ENCODE peak calls at places on chromosomes 5 and 9, in five cellular contexts. E is H1, N is IMR-90, T is mesenchymal stem cell, H is mesendoderm. B is an unnamed sample.

GRCh38 chr5:169202969-169203368 is 98.0 kb downstream of the SLIT3 start:
- DNase-seq in E (no peak), N (no peak), T (no peak), H (no peak), B (no peak)

GRCh38 chr9:87644659-87645058 is 81.3 kb upstream of the CTSL start:
- DNase-seq in E (no peak), N (no peak), T (no peak), H (peak), B (no peak)

GRCh38 chr5:607541-608285 is 4.4 kb upstream of the CEP72 start:
- DNase-seq in E (no peak), N (no peak), T (no peak), H (no peak), B (no peak)

GRCh38 chr9:3398232-3398648 is 127.6 kb downstream of the RFX3 start:
- DNase-seq in E (no peak), N (no peak), T (peak), H (no peak), B (no peak)

GRCh38 chr9:95516736-95517558 is at the start of gene PTCH1:
- DNase-seq in E (no peak), N (peak), T (peak), H (peak), B (no peak)

GRCh38 chr5:177431317-177432142 is 5.1 kb downstream of the GRK6 start:
- DNase-seq in E (no peak), N (no peak), T (no peak), H (no peak), B (no peak)

GRCh38 chr5:80127037-80127642 is 92.0 kb downstream of the THBS4 start:
- DNase-seq in E (no peak), N (no peak), T (no peak), H (no peak), B (no peak)

GRCh38 chr9:130857864-130858730 is 23.0 kb downstream of the ABL1 start:
- DNase-seq in E (no peak), N (peak), T (peak), H (peak), B (no peak)

GRCh38 chr5:141510850-141511718 is 22.2 kb downstream of the PCDHGC5 start:
- DNase-seq in E (no peak), N (no peak), T (no peak), H (no peak), B (no peak)

GRCh38 chr9:5886114-5886939 is 4.4 kb upstream of the MLANA start:
- DNase-seq in E (peak), N (peak), T (peak), H (peak), B (peak)

GRCh38 chr5:155303134-155303533 is 289.6 kb downstream of the KIF4B start:
- DNase-seq in E (no peak), N (no peak), T (no peak), H (no peak), B (no peak)

GRCh38 chr5:65753189-65753588 is 31.2 kb downstream of the NLN start:
- DNase-seq in E (no peak), N (no peak), T (no peak), H (no peak), B (no peak)

GRCh38 chr5:36739751-36740221 is 133.4 kb downstream of the SLC1A3 start:
- DNase-seq in E (peak), N (peak), T (peak), H (peak), B (peak)

GRCh38 chr5:43780586-43780985 is 177.6 kb downstream of the NNT start:
- DNase-seq in E (no peak), N (peak), T (peak), H (no peak), B (no peak)

GRCh38 chr9:19665146-19665863 is 123.5 kb downstream of the SLC24A2 start:
- DNase-seq in E (no peak), N (no peak), T (no peak), H (no peak), B (no peak)

GRCh38 chr5:96869372-96869641 is 7.0 kb upstream of the ERAP2 start:
- DNase-seq in E (no peak), N (no peak), T (no peak), H (no peak), B (no peak)

GRCh38 chr9:84357235-84357634 is 16.7 kb upstream of the SLC28A3 start:
- DNase-seq in E (no peak), N (no peak), T (peak), H (no peak), B (no peak)

GRCh38 chr5:151015974-151016587 is 4.3 kb upstream of the GPX3 start:
- DNase-seq in E (no peak), N (no peak), T (no peak), H (no peak), B (no peak)

GRCh38 chr5:66356011-66356565 is 212.0 kb downstream of the SREK1 start:
- DNase-seq in E (no peak), N (peak), T (no peak), H (no peak), B (no peak)

GRCh38 chr5:34564706-34565235 is 91.4 kb upstream of the RAI14 start:
- DNase-seq in E (no peak), N (no peak), T (no peak), H (no peak), B (no peak)

GRCh38 chr9:112786834-112787520 is 36.4 kb downstream of the SNX30 start:
- DNase-seq in E (no peak), N (no peak), T (no peak), H (no peak), B (no peak)
- H3K4me3 ChIP-seq in E (no peak), N (no peak), T (no peak), H (no peak), B (no peak)

DNA sequence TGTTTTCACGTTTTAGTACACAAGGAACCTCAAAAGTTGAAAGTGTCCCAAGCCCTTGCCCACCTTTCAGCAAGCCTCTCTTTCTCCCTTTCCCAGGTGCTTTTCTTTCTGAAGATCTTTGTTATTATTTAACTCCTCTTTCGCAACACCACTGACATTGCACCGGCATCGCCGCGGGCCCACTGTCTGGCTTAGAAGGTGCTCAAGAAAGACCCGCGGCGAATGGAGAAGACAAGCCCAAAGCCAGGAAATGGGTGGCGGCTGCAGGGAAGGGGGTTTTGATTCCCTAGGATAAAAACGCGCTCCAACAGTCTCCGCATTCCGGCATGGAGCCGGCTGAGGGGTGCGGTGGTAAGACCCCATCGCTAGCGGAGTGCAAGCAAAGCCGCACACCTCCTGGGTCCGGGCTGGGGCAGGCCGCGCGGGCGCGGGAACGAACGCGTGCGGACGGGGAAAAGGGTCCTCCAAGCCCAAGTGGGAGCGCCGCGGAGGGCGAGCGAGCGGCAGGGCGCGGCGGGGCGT is 403 bp upstream of the AFAP1L1 start:
- DNase-seq in E (no peak), N (no peak), T (peak), H (peak), B (peak)
- H2BK15ac ChIP-seq in E (peak), N (no peak), T (no peak), H (no peak), B (peak)

GRCh38 chr9:75167281-75167680 is 79.0 kb downstream of the OSTF1 start:
- DNase-seq in E (no peak), N (no peak), T (no peak), H (no peak), B (no peak)
- H2BK120ac ChIP-seq in E (no peak), N (no peak), T (no peak), H (no peak), B (no peak)

DNA sequence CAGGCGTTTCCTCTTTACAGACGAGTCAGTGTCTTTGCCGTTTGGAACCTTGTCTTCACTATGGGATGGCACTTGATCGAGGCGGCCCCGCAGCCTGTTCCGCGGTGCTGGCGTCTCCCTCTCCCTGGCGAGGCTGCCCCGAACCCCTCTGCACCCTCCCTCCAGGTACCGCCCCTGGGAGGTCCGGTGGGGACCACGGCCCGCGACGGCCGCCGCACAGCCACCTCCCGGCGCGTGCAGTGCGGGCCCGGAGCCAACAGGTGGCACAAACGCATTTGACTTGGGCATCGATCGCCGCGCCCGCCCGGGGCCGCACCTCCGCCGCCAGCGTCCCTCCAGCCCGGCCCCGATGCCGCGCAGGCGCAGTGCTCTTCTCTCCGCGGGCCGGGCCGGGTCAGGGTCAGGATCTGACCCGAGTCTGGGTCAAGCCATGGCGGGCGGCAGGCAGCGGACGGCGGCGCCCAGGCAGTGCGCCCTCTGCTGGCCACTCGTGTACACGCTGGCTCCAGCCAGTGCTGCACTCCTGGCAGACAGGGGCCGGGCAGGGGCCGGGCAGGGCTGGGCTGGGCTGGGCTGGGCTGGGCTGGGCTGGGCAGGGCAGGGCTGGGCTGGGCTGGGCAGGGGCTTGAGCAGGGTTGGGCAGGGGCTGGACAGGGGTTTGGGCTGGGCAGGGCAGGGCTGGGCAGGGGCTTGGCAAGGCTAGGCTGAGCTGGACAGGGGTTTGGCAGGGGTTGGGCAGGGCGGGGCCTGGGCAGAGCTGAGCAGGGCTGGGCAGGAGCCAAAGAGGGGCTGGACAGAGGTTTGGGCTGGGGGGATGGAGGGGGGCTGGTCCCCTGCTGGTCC is 155.8 kb upstream of the IRX4 start:
- DNase-seq in E (peak), N (peak), T (peak), H (peak), B (peak)
- H3K4me3 ChIP-seq in E (peak), N (no peak), T (peak), H (no peak), B (peak)